ENCODE peak calls at places on chromosomes 11 and 22, in eight cellular contexts. S is NCI-H2081; P is tibial artery; E is CD8-positive, alpha-beta T cell; B is HCT116; Y is NAMALWA; N is kidney glomerular epithelial cell; W is mucosa of gallbladder. M is an unnamed sample.

GRCh38 chr11:72844356-72844755 is 30.1 kb downstream of the ATG16L2 start:
- DNase-seq in B (no peak), N (no peak), E (no peak), P (no peak), S (no peak), Y (no peak), W (peak), M (no peak)

GRCh38 chr11:10162222-10162621 is 131.8 kb downstream of the SBF2 start:
- DNase-seq in N (no peak), E (no peak), Y (no peak), B (no peak), S (no peak), P (no peak), W (no peak), M (no peak)

GRCh38 chr11:120055646-120056045 is 82.3 kb downstream of the TRIM29 start:
- DNase-seq in Y (no peak), S (no peak), N (no peak), B (no peak), W (no peak), P (no peak), E (no peak), M (no peak)

GRCh38 chr11:1113405-1114201 is 38.9 kb downstream of the MUC2 start:
- DNase-seq in S (no peak), Y (no peak), B (no peak), E (no peak), N (no peak), W (no peak), P (no peak), M (no peak)

GRCh38 chr22:19689408-19689807 is 24.9 kb upstream of the SEPTIN5 start:
- DNase-seq in E (no peak), N (no peak), W (no peak), Y (no peak), B (no peak), P (no peak), S (no peak), M (no peak)

GRCh38 chr11:13278620-13279486 is 1.3 kb downstream of the BMAL1 start:
- DNase-seq in B (no peak), E (no peak), S (no peak), Y (no peak), P (no peak), W (no peak), N (no peak), M (peak)

GRCh38 chr11:13076961-13077360 is 67.8 kb downstream of the RASSF10 start:
- DNase-seq in S (no peak), E (no peak), Y (no peak), B (no peak), W (no peak), P (no peak), N (no peak), M (peak)

GRCh38 chr11:82405392-82405791 is 328.3 kb downstream of the FAM181B start:
- DNase-seq in Y (no peak), S (no peak), E (no peak), P (no peak), B (no peak), N (no peak), W (no peak), M (no peak)

GRCh38 chr11:43376594-43376993 is 17.9 kb downstream of the TTC17 start:
- DNase-seq in P (no peak), N (peak), E (no peak), Y (no peak), W (no peak), S (no peak), B (no peak), M (peak)

GRCh38 chr22:43262990-43263644 is 76.2 kb upstream of the TTLL12 start:
- DNase-seq in Y (no peak), S (no peak), N (no peak), P (no peak), W (no peak), B (no peak), E (peak), M (no peak)